ENCODE peak calls at places on chromosomes 1 and 21, in seven cellular contexts. Z, Q, R, T, L, E and H are unnamed samples.

GRCh38 chr1:30782361-30783243 is 25.0 kb upstream of the LAPTM5 start:
- DNase-seq in Z (peak; percentile 93), Q (peak; percentile 73), R (peak; percentile 67), T (peak; percentile 87), L (no peak), E (peak; percentile 68), H (peak; percentile 74)

GRCh38 chr1:2385606-2386280 is 5.6 kb downstream of the MORN1 start:
- DNase-seq in Z (peak; percentile 53), Q (no peak), R (no peak), T (peak; percentile 57), L (no peak), E (no peak), H (no peak)

GRCh38 chr1:36355811-36356210 is 29.9 kb downstream of the STK40 start:
- DNase-seq in Z (no peak), Q (no peak), R (no peak), T (no peak), L (no peak), E (no peak), H (no peak)

GRCh38 chr1:53683986-53684740 is 54.8 kb downstream of the GLIS1 start:
- DNase-seq in Z (no peak), Q (no peak), R (no peak), T (no peak), L (no peak), E (no peak), H (no peak)

GRCh38 chr21:44310628-44311027 is 10.8 kb downstream of the PFKL start:
- DNase-seq in Z (no peak), Q (no peak), R (no peak), T (no peak), L (no peak), E (no peak), H (no peak)

GRCh38 chr1:162822391-162823200 is 32.1 kb downstream of the HSD17B7 start:
- DNase-seq in Z (no peak), Q (peak; percentile 11), R (no peak), T (peak; percentile 58), L (no peak), E (peak; percentile 25), H (peak; percentile 53)

GRCh38 chr21:38965241-38965640 is 159.5 kb downstream of the ETS2 start:
- DNase-seq in Z (no peak), Q (no peak), R (no peak), T (no peak), L (no peak), E (no peak), H (no peak)

GRCh38 chr1:83508485-83509151 is 490.3 kb downstream of the TTLL7 start:
- DNase-seq in Z (no peak), Q (peak; percentile 56), R (no peak), T (no peak), L (no peak), E (no peak), H (peak; percentile 71)

GRCh38 chr1:26828352-26829093 is 2.0 kb downstream of the ZDHHC18 start:
- DNase-seq in Z (peak; percentile 86), Q (no peak), R (no peak), T (no peak), L (no peak), E (no peak), H (no peak)

GRCh38 chr1:160096491-160097116 is 1.8 kb downstream of the IGSF8 start:
- DNase-seq in Z (peak; percentile 66), Q (no peak), R (no peak), T (peak; percentile 85), L (no peak), E (no peak), H (no peak)

GRCh38 chr1:71861022-71861421 is 421.3 kb downstream of the NEGR1 start:
- DNase-seq in Z (no peak), Q (no peak), R (no peak), T (no peak), L (no peak), E (no peak), H (no peak)

GRCh38 chr1:71857862-71858261 is 424.5 kb downstream of the NEGR1 start:
- DNase-seq in Z (no peak), Q (no peak), R (no peak), T (no peak), L (no peak), E (no peak), H (no peak)

GRCh38 chr1:71859806-71860205 is 422.5 kb downstream of the NEGR1 start:
- DNase-seq in Z (no peak), Q (no peak), R (no peak), T (no peak), L (no peak), E (no peak), H (no peak)

GRCh38 chr1:71862756-71863155 is 419.6 kb downstream of the NEGR1 start:
- DNase-seq in Z (no peak), Q (no peak), R (no peak), T (no peak), L (no peak), E (no peak), H (no peak)
- TF ChIP-seq POLR2A in Z (no peak), Q (no peak), R (no peak), T (no peak), L (no peak), E (no peak), H (no peak)

GRCh38 chr1:241551759-241552638 is 19.8 kb downstream of the KMO start:
- DNase-seq in Z (peak; percentile 88), Q (peak; percentile 34), R (no peak), T (peak; percentile 68), L (no peak), E (no peak), H (peak; percentile 54)
- H3K27ac ChIP-seq in Z (peak overlapping the region; percentile 85), Q (peak overlapping the region; percentile 48), R (no peak overlapping the region), T (no peak overlapping the region), L (no peak overlapping the region), E (no peak overlapping the region), H (no peak overlapping the region)

DNA sequence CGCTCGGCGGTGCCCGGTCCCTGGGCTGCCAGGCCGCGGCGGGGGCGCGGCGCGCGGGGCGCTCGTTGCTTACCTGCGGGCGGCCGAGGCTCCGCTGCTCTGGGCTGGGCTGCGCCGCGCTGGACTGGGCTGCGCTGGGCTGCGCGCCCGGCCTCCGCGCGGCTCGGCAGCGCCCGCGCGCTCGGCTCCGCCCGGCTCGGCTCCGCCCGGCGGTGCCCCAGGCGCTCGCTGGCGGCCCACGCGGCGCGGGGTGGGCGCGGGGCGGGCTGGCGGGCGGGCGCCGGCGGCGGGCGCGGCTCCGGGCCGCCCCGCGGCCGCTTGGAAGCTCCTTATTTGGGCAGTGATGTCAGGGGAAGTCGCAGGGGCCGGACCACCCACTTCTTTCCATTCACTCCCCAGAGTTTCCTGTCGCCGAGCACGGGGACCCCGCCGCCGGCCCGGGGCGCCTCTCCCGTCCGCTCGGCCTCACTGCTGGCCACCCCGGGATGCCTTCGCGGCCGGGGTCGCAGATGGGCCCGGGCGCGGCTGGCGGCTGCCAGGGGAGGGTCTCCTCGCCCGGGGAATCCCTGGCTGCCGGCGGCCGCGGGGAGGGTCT is 177.7 kb upstream of the EDN2 start:
- DNase-seq in Z (peak; percentile 89), Q (peak; percentile 83), R (peak; percentile 52), T (peak; percentile 84), L (no peak), E (no peak), H (peak; percentile 65)
- TF ChIP-seq POLR2A in Z (no peak), Q (peak; percentile 8), R (peak; percentile 26), T (no peak), L (peak; percentile 69), E (no peak), H (no peak)

DNA sequence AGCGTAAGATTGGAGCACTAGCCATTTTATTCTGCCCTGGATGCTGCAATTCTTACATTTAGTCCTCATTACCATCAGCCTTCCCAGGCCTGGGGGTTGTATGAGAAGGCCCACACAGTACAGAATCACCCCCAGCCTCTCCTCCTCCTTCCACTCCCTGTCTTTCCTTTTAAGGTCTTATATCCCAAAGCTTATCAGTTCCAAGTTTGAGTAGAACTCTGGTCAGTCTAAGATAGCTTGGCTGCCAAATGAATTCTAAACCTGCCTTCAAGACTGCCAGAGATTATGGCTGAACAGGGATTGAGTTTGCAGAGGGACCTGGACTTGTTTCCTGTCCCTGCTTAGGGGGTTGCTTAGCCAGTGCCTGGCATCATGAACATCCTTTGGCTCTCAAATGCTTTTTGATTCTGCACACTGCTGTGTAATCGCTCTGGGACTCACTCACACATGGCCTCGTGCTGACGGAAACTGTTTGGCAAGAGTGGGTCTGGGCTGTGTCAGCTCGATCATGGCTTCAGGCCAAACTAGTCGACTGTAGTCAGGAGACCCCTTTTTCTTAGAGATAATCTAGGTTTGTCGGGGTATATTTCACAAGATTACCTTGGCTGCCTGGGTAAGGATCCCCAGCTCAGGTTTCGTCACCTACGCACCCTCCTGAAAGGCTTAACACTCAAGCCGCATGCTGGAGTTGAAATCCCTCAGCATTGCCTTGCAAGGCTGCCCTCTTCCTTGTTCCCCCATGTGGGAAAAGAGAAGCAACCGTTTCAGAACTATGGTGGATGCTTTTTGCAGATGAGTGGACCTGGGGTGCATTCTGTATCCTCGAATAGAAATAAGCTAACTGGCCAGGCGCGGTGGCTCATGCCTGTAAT is 252.6 kb downstream of the NFIA start:
- DNase-seq in Z (no peak), Q (peak; percentile 68), R (peak; percentile 68), T (peak; percentile 85), L (no peak), E (no peak), H (peak; percentile 35)
- H3K27ac ChIP-seq in Z (no peak overlapping the region), Q (peak overlapping the region; percentile 65), R (peak overlapping the region; percentile 22), T (peak overlapping the region; percentile 20), L (no peak overlapping the region), E (no peak overlapping the region), H (no peak overlapping the region)

DNA sequence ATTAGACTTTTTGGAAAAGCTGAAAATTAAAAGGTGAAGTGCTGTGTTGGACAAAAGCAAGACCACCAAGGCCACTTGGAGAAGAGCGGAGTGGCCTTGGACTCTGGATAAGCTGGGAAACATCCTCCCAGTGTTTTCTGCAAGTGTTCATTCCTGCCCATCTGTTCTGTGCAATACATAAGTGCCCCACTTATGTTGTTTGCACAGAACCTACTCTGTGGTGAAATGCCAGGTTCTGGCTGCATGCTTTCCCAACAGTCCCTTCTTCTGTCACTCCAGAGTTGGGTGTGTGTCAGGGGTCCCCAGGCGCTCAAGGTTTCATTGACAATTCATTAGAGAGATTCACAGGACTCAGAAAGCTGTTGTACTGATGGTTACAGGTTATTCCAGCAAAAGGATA is 30.3 kb downstream of the NHLH2 start:
- DNase-seq in Z (no peak), Q (no peak), R (no peak), T (no peak), L (no peak), E (no peak), H (no peak)
- TF ChIP-seq POLR2A in Z (no peak), Q (no peak), R (no peak), T (no peak), L (no peak), E (no peak), H (no peak)

GRCh38 chr1:64920936-64921589 is 45.3 kb downstream of the JAK1 start:
- DNase-seq in Z (no peak), Q (no peak), R (no peak), T (no peak), L (no peak), E (no peak), H (no peak)
- H3K27ac ChIP-seq in Z (peak overlapping the region; percentile 2), Q (no peak overlapping the region), R (no peak overlapping the region), T (no peak overlapping the region), L (no peak overlapping the region), E (peak overlapping the region; percentile 90), H (no peak overlapping the region)